ENCODE peak calls at places on chromosome X, in ten cellular contexts. One of them, this sample, is unnamed.

GRCh38 chrX:109716431-109717028 is 16.5 kb downstream of the ACSL4 start:
- DNase-seq in H9: no peak
- DNase-seq in RWPE1: no peak
- DNase-seq in neural crest cell: no peak
- DNase-seq in GM13976: no peak
- DNase-seq in epithelial cell of esophagus: no peak
- DNase-seq in AG10803: peak
- DNase-seq in Caco-2: no peak
- DNase-seq in cardiac fibroblast: no peak
- DNase-seq in cardiac muscle cell: no peak
- DNase-seq in this sample: no peak

GRCh38 chrX:91434351-91435168 is at the start of gene PABPC5:
- DNase-seq in Caco-2: no peak
- DNase-seq in epithelial cell of esophagus: peak
- DNase-seq in RWPE1: no peak
- DNase-seq in H9: peak
- DNase-seq in GM13976: no peak
- DNase-seq in cardiac muscle cell: peak
- DNase-seq in AG10803: peak
- DNase-seq in neural crest cell: peak
- DNase-seq in cardiac fibroblast: peak
- DNase-seq in this sample: no peak

GRCh38 chrX:5857232-5857631 is 371.4 kb downstream of the NLGN4X start:
- DNase-seq in RWPE1: no peak
- DNase-seq in neural crest cell: no peak
- DNase-seq in epithelial cell of esophagus: no peak
- DNase-seq in AG10803: no peak
- DNase-seq in GM13976: no peak
- DNase-seq in cardiac fibroblast: no peak
- DNase-seq in Caco-2: no peak
- DNase-seq in cardiac muscle cell: no peak
- DNase-seq in H9: no peak
- DNase-seq in this sample: no peak

GRCh38 chrX:39456894-39457600 is 640.7 kb downstream of the BCOR start:
- DNase-seq in GM13976: no peak
- DNase-seq in AG10803: peak
- DNase-seq in RWPE1: no peak
- DNase-seq in cardiac fibroblast: no peak
- DNase-seq in H9: no peak
- DNase-seq in Caco-2: no peak
- DNase-seq in epithelial cell of esophagus: no peak
- DNase-seq in neural crest cell: no peak
- DNase-seq in cardiac muscle cell: no peak
- DNase-seq in this sample: no peak

GRCh38 chrX:50638123-50638522 is 167.5 kb upstream of the DGKK start:
- DNase-seq in neural crest cell: no peak
- DNase-seq in H9: no peak
- DNase-seq in Caco-2: no peak
- DNase-seq in cardiac fibroblast: peak
- DNase-seq in GM13976: no peak
- DNase-seq in cardiac muscle cell: no peak
- DNase-seq in epithelial cell of esophagus: no peak
- DNase-seq in RWPE1: no peak
- DNase-seq in AG10803: no peak
- DNase-seq in this sample: no peak

GRCh38 chrX:153381684-153382532 is 19.2 kb downstream of the PNMA6E start:
- DNase-seq in H9: peak
- DNase-seq in GM13976: no peak
- DNase-seq in cardiac fibroblast: peak
- DNase-seq in cardiac muscle cell: peak
- DNase-seq in epithelial cell of esophagus: no peak
- DNase-seq in neural crest cell: no peak
- DNase-seq in AG10803: peak
- DNase-seq in Caco-2: peak
- DNase-seq in RWPE1: peak
- DNase-seq in this sample: no peak

GRCh38 chrX:110145854-110146253 is 142.9 kb downstream of the TMEM164 start:
- DNase-seq in AG10803: peak
- DNase-seq in H9: no peak
- DNase-seq in cardiac muscle cell: peak
- DNase-seq in epithelial cell of esophagus: peak
- DNase-seq in cardiac fibroblast: peak
- DNase-seq in Caco-2: no peak
- DNase-seq in GM13976: peak
- DNase-seq in RWPE1: no peak
- DNase-seq in neural crest cell: peak
- DNase-seq in this sample: no peak

GRCh38 chrX:46626566-46626965 is 53.0 kb downstream of the CHST7 start:
- DNase-seq in neural crest cell: no peak
- DNase-seq in epithelial cell of esophagus: no peak
- DNase-seq in RWPE1: no peak
- DNase-seq in GM13976: no peak
- DNase-seq in AG10803: no peak
- DNase-seq in cardiac muscle cell: no peak
- DNase-seq in Caco-2: no peak
- DNase-seq in H9: no peak
- DNase-seq in cardiac fibroblast: peak
- DNase-seq in this sample: peak

GRCh38 chrX:7921750-7922149 is 5.5 kb downstream of the PNPLA4 start:
- DNase-seq in Caco-2: no peak
- DNase-seq in H9: no peak
- DNase-seq in AG10803: no peak
- DNase-seq in neural crest cell: no peak
- DNase-seq in RWPE1: no peak
- DNase-seq in cardiac muscle cell: no peak
- DNase-seq in cardiac fibroblast: no peak
- DNase-seq in epithelial cell of esophagus: no peak
- DNase-seq in GM13976: no peak
- DNase-seq in this sample: no peak

GRCh38 chrX:8289523-8289922 is 118.5 kb upstream of the VCX2 start:
- DNase-seq in neural crest cell: no peak
- DNase-seq in RWPE1: no peak
- DNase-seq in cardiac fibroblast: peak
- DNase-seq in H9: no peak
- DNase-seq in AG10803: no peak
- DNase-seq in Caco-2: no peak
- DNase-seq in epithelial cell of esophagus: peak
- DNase-seq in GM13976: no peak
- DNase-seq in cardiac muscle cell: no peak
- DNase-seq in this sample: no peak

GRCh38 chrX:24862343-24862742 is 153.4 kb downstream of the ARX start:
- DNase-seq in Caco-2: no peak
- DNase-seq in GM13976: no peak
- DNase-seq in RWPE1: no peak
- DNase-seq in AG10803: peak
- DNase-seq in H9: no peak
- DNase-seq in epithelial cell of esophagus: no peak
- DNase-seq in neural crest cell: no peak
- DNase-seq in cardiac fibroblast: peak
- DNase-seq in cardiac muscle cell: no peak
- DNase-seq in this sample: no peak

GRCh38 chrX:374566-374965 is 12.1 kb downstream of the PPP2R3B start:
- DNase-seq in AG10803: peak
- DNase-seq in cardiac muscle cell: no peak
- DNase-seq in cardiac fibroblast: peak
- DNase-seq in RWPE1: peak
- DNase-seq in H9: no peak
- DNase-seq in epithelial cell of esophagus: no peak
- DNase-seq in Caco-2: no peak
- DNase-seq in GM13976: no peak
- DNase-seq in neural crest cell: no peak
- DNase-seq in this sample: no peak

GRCh38 chrX:151697537-151697936 is 2.3 kb downstream of the PRRG3 start:
- DNase-seq in Caco-2: no peak
- DNase-seq in GM13976: no peak
- DNase-seq in neural crest cell: no peak
- DNase-seq in RWPE1: no peak
- DNase-seq in epithelial cell of esophagus: no peak
- DNase-seq in cardiac muscle cell: no peak
- DNase-seq in cardiac fibroblast: peak
- DNase-seq in AG10803: peak
- DNase-seq in H9: no peak
- DNase-seq in this sample: no peak

GRCh38 chrX:69543572-69543971 is 39.4 kb downstream of the NALF2 start:
- DNase-seq in cardiac fibroblast: no peak
- DNase-seq in epithelial cell of esophagus: no peak
- DNase-seq in AG10803: no peak
- DNase-seq in neural crest cell: no peak
- DNase-seq in GM13976: no peak
- DNase-seq in H9: no peak
- DNase-seq in Caco-2: no peak
- DNase-seq in RWPE1: no peak
- DNase-seq in cardiac muscle cell: no peak
- DNase-seq in this sample: no peak

GRCh38 chrX:40864972-40865371 is 129.6 kb upstream of the MED14 start:
- DNase-seq in neural crest cell: no peak
- DNase-seq in cardiac muscle cell: no peak
- DNase-seq in epithelial cell of esophagus: peak
- DNase-seq in Caco-2: no peak
- DNase-seq in H9: no peak
- DNase-seq in RWPE1: no peak
- DNase-seq in AG10803: peak
- DNase-seq in GM13976: no peak
- DNase-seq in cardiac fibroblast: peak
- DNase-seq in this sample: no peak

GRCh38 chrX:27445438-27445837 is 17.7 kb downstream of the PPP4R3C start:
- DNase-seq in Caco-2: peak
- DNase-seq in neural crest cell: no peak
- DNase-seq in RWPE1: no peak
- DNase-seq in cardiac muscle cell: no peak
- DNase-seq in AG10803: no peak
- DNase-seq in cardiac fibroblast: no peak
- DNase-seq in epithelial cell of esophagus: no peak
- DNase-seq in GM13976: no peak
- DNase-seq in H9: no peak
- DNase-seq in this sample: no peak

GRCh38 chrX:151816914-151817313 is 82.4 kb downstream of the CNGA2 start:
- DNase-seq in GM13976: no peak
- DNase-seq in Caco-2: no peak
- DNase-seq in AG10803: peak
- DNase-seq in RWPE1: no peak
- DNase-seq in epithelial cell of esophagus: no peak
- DNase-seq in H9: no peak
- DNase-seq in cardiac muscle cell: no peak
- DNase-seq in neural crest cell: no peak
- DNase-seq in cardiac fibroblast: no peak
- DNase-seq in this sample: no peak

GRCh38 chrX:10847333-10847732 is 226.9 kb upstream of the MID1 start:
- DNase-seq in cardiac muscle cell: no peak
- DNase-seq in GM13976: no peak
- DNase-seq in epithelial cell of esophagus: no peak
- DNase-seq in H9: no peak
- DNase-seq in Caco-2: no peak
- DNase-seq in RWPE1: no peak
- DNase-seq in neural crest cell: no peak
- DNase-seq in cardiac fibroblast: peak
- DNase-seq in AG10803: peak
- DNase-seq in this sample: no peak

DNA sequence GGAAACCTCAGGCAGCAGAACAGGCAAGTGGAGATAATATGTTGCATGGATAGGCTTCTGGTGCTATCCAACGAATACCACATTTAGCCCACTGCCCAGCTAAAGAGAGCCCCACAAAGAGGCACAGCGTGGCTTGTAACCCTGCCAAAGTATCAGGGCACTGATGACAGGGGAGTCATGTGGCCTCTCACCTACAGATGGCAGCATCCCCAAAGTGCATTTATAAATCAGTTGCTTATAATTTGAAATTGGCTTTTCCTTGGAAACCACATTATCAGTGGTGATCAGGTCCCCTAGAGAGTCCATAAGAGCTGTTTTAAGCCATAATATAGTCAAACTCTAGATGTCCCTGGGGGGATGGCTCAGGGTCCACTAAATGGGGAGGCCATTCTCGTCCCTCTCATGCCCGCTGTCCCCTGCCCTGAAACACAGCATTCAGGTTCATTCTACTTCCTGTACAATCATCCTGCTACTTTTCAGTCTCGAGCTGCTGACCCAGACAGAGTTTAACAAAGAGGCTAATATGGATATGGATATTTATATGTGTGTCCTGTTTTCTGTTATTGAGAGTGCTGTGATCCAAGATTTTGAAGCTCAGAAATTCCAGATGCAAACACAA is 28.6 kb downstream of the SRPX start:
- DNase-seq in epithelial cell of esophagus: peak
- DNase-seq in GM13976: no peak
- DNase-seq in cardiac muscle cell: peak
- DNase-seq in AG10803: peak
- DNase-seq in neural crest cell: no peak
- DNase-seq in cardiac fibroblast: peak
- DNase-seq in Caco-2: no peak
- DNase-seq in RWPE1: peak
- DNase-seq in H9: peak
- DNase-seq in this sample: no peak
- TF ChIP-seq CTCF in epithelial cell of esophagus: peak
- TF ChIP-seq CTCF in GM13976: peak
- TF ChIP-seq CTCF in cardiac muscle cell: peak
- TF ChIP-seq CTCF in AG10803: peak
- TF ChIP-seq CTCF in neural crest cell: peak
- TF ChIP-seq CTCF in cardiac fibroblast: peak
- TF ChIP-seq CTCF in Caco-2: peak
- TF ChIP-seq CTCF in RWPE1: peak
- TF ChIP-seq CTCF in H9: peak
- TF ChIP-seq CTCF in this sample: peak

GRCh38 chrX:120629667-120630537 is at the start of gene C1GALT1C1:
- DNase-seq in AG10803: peak
- DNase-seq in neural crest cell: peak
- DNase-seq in RWPE1: peak
- DNase-seq in Caco-2: peak
- DNase-seq in H9: peak
- DNase-seq in cardiac fibroblast: peak
- DNase-seq in epithelial cell of esophagus: peak
- DNase-seq in cardiac muscle cell: peak
- DNase-seq in GM13976: peak
- DNase-seq in this sample: peak
- TF ChIP-seq CTCF in AG10803: no peak
- TF ChIP-seq CTCF in neural crest cell: no peak
- TF ChIP-seq CTCF in RWPE1: no peak
- TF ChIP-seq CTCF in Caco-2: no peak
- TF ChIP-seq CTCF in H9: no peak
- TF ChIP-seq CTCF in cardiac fibroblast: no peak
- TF ChIP-seq CTCF in epithelial cell of esophagus: no peak
- TF ChIP-seq CTCF in cardiac muscle cell: no peak
- TF ChIP-seq CTCF in GM13976: no peak
- TF ChIP-seq CTCF in this sample: no peak

GRCh38 chrX:125998432-125998831 is 167.7 kb downstream of the DCAF12L2 start:
- DNase-seq in neural crest cell: no peak
- DNase-seq in cardiac fibroblast: peak
- DNase-seq in GM13976: no peak
- DNase-seq in cardiac muscle cell: peak
- DNase-seq in Caco-2: no peak
- DNase-seq in H9: no peak
- DNase-seq in AG10803: no peak
- DNase-seq in epithelial cell of esophagus: peak
- DNase-seq in RWPE1: no peak
- DNase-seq in this sample: no peak
- TF ChIP-seq CTCF in neural crest cell: peak
- TF ChIP-seq CTCF in cardiac fibroblast: peak
- TF ChIP-seq CTCF in GM13976: peak
- TF ChIP-seq CTCF in cardiac muscle cell: no peak
- TF ChIP-seq CTCF in Caco-2: peak
- TF ChIP-seq CTCF in H9: peak
- TF ChIP-seq CTCF in AG10803: no peak
- TF ChIP-seq CTCF in epithelial cell of esophagus: peak
- TF ChIP-seq CTCF in RWPE1: peak
- TF ChIP-seq CTCF in this sample: no peak

GRCh38 chrX:48511561-48511960 is 2.8 kb downstream of the PORCN start:
- DNase-seq in RWPE1: no peak
- DNase-seq in AG10803: no peak
- DNase-seq in neural crest cell: no peak
- DNase-seq in H9: no peak
- DNase-seq in GM13976: no peak
- DNase-seq in Caco-2: peak
- DNase-seq in cardiac muscle cell: no peak
- DNase-seq in epithelial cell of esophagus: no peak
- DNase-seq in cardiac fibroblast: peak
- DNase-seq in this sample: no peak
- TF ChIP-seq CTCF in RWPE1: no peak
- TF ChIP-seq CTCF in AG10803: peak
- TF ChIP-seq CTCF in neural crest cell: peak
- TF ChIP-seq CTCF in H9: peak
- TF ChIP-seq CTCF in GM13976: no peak
- TF ChIP-seq CTCF in Caco-2: peak
- TF ChIP-seq CTCF in cardiac muscle cell: peak
- TF ChIP-seq CTCF in epithelial cell of esophagus: peak
- TF ChIP-seq CTCF in cardiac fibroblast: peak
- TF ChIP-seq CTCF in this sample: no peak